ENCODE peak calls at places on chromosomes 3 and 15, in five cellular contexts. A, W, E, O and M are unnamed samples.

GRCh38 chr15:85383470-85384148 is 3.2 kb downstream of the AKAP13 start:
- DNase-seq in W (no peak), A (no peak), E (no peak), O (no peak), M (no peak)

GRCh38 chr3:41900265-41900664 is 61.6 kb downstream of the ULK4 start:
- DNase-seq in O (no peak), W (no peak), E (no peak), A (no peak), M (no peak)

GRCh38 chr3:40511031-40511718 is 5.3 kb downstream of the ZNF620 start:
- DNase-seq in E (no peak), A (no peak), W (no peak), O (no peak), M (no peak)

GRCh38 chr3:65625310-65625709 is 413.4 kb downstream of the MAGI1 start:
- DNase-seq in O (no peak), A (no peak), W (no peak), E (no peak), M (no peak)

GRCh38 chr3:36991923-36992805 is 767 bp downstream of the EPM2AIP1 start:
- DNase-seq in E (no peak), O (no peak), A (peak), W (no peak), M (no peak)

GRCh38 chr3:11445883-11446282 is 173.7 kb downstream of the ATG7 start:
- DNase-seq in A (no peak), E (no peak), W (no peak), O (no peak), M (no peak)

GRCh38 chr15:75672646-75673425 is 25.1 kb downstream of the SNX33 start:
- DNase-seq in A (no peak), E (no peak), W (peak), O (no peak), M (no peak)

GRCh38 chr3:62011667-62012066 is 361.7 kb downstream of the FEZF2 start:
- DNase-seq in A (no peak), W (no peak), O (no peak), E (no peak), M (no peak)

GRCh38 chr3:160473978-160474377 is 24.4 kb upstream of the TRIM59 start:
- DNase-seq in O (no peak), W (no peak), A (no peak), E (no peak), M (no peak)

GRCh38 chr3:50314342-50314741 is 8.2 kb downstream of the HYAL2 start:
- DNase-seq in A (peak), O (no peak), W (no peak), E (no peak), M (no peak)

GRCh38 chr3:102178817-102179216 is 256.0 kb upstream of the ZPLD1 start:
- DNase-seq in W (no peak), O (no peak), E (no peak), A (no peak), M (no peak)

GRCh38 chr3:192916455-192917257 is 1.0 kb downstream of the MB21D2 start:
- DNase-seq in O (peak), A (peak), E (peak), W (peak), M (no peak)

GRCh38 chr3:126983653-126984390 is 907 bp downstream of the PLXNA1 start:
- DNase-seq in W (peak), E (peak), O (peak), A (no peak), M (no peak)

GRCh38 chr3:172666181-172666872 is 44.5 kb downstream of the NCEH1 start:
- DNase-seq in A (no peak), W (peak), O (no peak), E (no peak), M (no peak)

GRCh38 chr15:78679089-78679511 is 38.1 kb upstream of the CHRNB4 start:
- DNase-seq in A (no peak), W (no peak), O (no peak), E (no peak), M (peak)

GRCh38 chr3:32551087-32551486 is 19.6 kb downstream of the DYNC1LI1 start:
- DNase-seq in W (no peak), A (no peak), O (no peak), E (no peak), M (no peak)

GRCh38 chr3:123663977-123664376 is 79.1 kb upstream of the HACD2 start:
- DNase-seq in E (no peak), W (no peak), O (no peak), A (no peak), M (no peak)

GRCh38 chr3:9172851-9173320 is 76.6 kb downstream of the SRGAP3 start:
- DNase-seq in O (no peak), E (no peak), W (no peak), A (no peak), M (no peak)

GRCh38 chr3:48186993-48187578 is 1.1 kb downstream of the CDC25A start:
- DNase-seq in A (no peak), E (no peak), O (no peak), W (no peak), M (no peak)

GRCh38 chr15:66936115-66936863 is 129.1 kb upstream of the SMAD3 start:
- DNase-seq in W (no peak), E (no peak), O (no peak), A (no peak), M (no peak)

GRCh38 chr3:459376-459710 is 262.8 kb downstream of the CHL1 start:
- DNase-seq in A (no peak), E (no peak), W (no peak), O (no peak), M (no peak)